ENCODE peak calls at places on chromosomes 16 and 17, in five cellular contexts. E is aorta, F is psoas muscle, G is fibroblast of lung, A is prostate gland. R is an unnamed sample. For H3K36me3, the result is how much of the 10 kb centered on the place peaks cover.

GRCh38 chr16:26051078-26051477 is 359.3 kb downstream of the HS3ST4 start:
- DNase-seq in E (no peak), F (no peak), G (no peak), A (no peak), R (peak)

GRCh38 chr17:28519236-28519635 is 13.1 kb downstream of the FOXN1 start:
- DNase-seq in E (no peak), F (no peak), G (no peak), A (no peak), R (no peak)

GRCh38 chr16:65837431-65837986 is 529.0 kb upstream of the CDH5 start:
- DNase-seq in E (no peak), F (no peak), G (no peak), A (no peak), R (peak)

GRCh38 chr16:60073376-60073775 is 1339.3 kb upstream of the GOT2 start:
- DNase-seq in E (no peak), F (no peak), G (peak), A (no peak), R (no peak)

GRCh38 chr17:34579017-34579946 is at the start of gene TMEM132E:
- DNase-seq in E (peak), F (no peak), G (peak), A (peak), R (no peak)

GRCh38 chr17:72126575-72127486 is 6.0 kb downstream of the SOX9 start:
- DNase-seq in E (no peak), F (no peak), G (peak), A (peak), R (no peak)

GRCh38 chr16:66036775-66037715 is 329.4 kb upstream of the CDH5 start:
- DNase-seq in E (no peak), F (peak), G (peak), A (peak), R (no peak)

GRCh38 chr17:37750768-37751466 is 6.1 kb upstream of the HNF1B start:
- DNase-seq in E (no peak), F (no peak), G (no peak), A (no peak), R (no peak)

GRCh38 chr17:17032131-17032692 is 10.0 kb upstream of the MPRIP start:
- DNase-seq in E (peak), F (peak), G (peak), A (no peak), R (no peak)

GRCh38 chr17:68705331-68706166 is 104.4 kb upstream of the FAM20A start:
- DNase-seq in E (no peak), F (no peak), G (peak), A (no peak), R (no peak)

GRCh38 chr16:72221216-72221995 is 49.5 kb upstream of the PMFBP1 start:
- DNase-seq in E (no peak), F (no peak), G (peak), A (no peak), R (no peak)

GRCh38 chr16:53576228-53576627 is 73.2 kb upstream of the AKTIP start:
- DNase-seq in E (no peak), F (no peak), G (no peak), A (no peak), R (no peak)

GRCh38 chr17:38591759-38592241 is 14.0 kb downstream of the SRCIN1 start:
- DNase-seq in E (no peak), F (no peak), G (no peak), A (no peak), R (no peak)

GRCh38 chr17:79986441-79987186 is 49.1 kb downstream of the TBC1D16 start:
- DNase-seq in E (peak), F (peak), G (peak), A (no peak), R (no peak)

GRCh38 chr17:20243524-20243923 is 223.8 kb downstream of the LGALS9B start:
- DNase-seq in E (no peak), F (no peak), G (no peak), A (no peak), R (no peak)

GRCh38 chr16:86653289-86654006 is 75.1 kb downstream of the FOXL1 start:
- DNase-seq in E (no peak), F (no peak), G (no peak), A (no peak), R (no peak)

GRCh38 chr16:11583889-11584565 is 2.7 kb downstream of the LITAF start:
- DNase-seq in E (peak), F (peak), G (no peak), A (peak), R (no peak)

GRCh38 chr17:53142890-53143289 is 679.8 kb upstream of the KIF2B start:
- DNase-seq in E (no peak), F (no peak), G (peak), A (no peak), R (peak)

GRCh38 chr16:61500851-61501250 is 535.4 kb downstream of the CDH8 start:
- DNase-seq in E (no peak), F (no peak), G (no peak), A (no peak), R (no peak)

GRCh38 chr17:2545393-2545792 is 33.7 kb upstream of the METTL16 start:
- DNase-seq in E (no peak), F (no peak), G (no peak), A (no peak), R (no peak)

GRCh38 chr17:77741109-77741508 is 217.4 kb upstream of the TNRC6C start:
- DNase-seq in E (no peak), F (no peak), G (no peak), A (no peak), R (peak)

GRCh38 chr17:72656114-72656763 is 436.2 kb downstream of the SLC39A11 start:
- DNase-seq in E (no peak), F (no peak), G (no peak), A (no peak), R (no peak)

GRCh38 chr17:15966879-15967248 is 21.9 kb downstream of the ADORA2B start:
- DNase-seq in E (no peak), F (no peak), G (no peak), A (no peak), R (no peak)

GRCh38 chr16:22008215-22009142 is 568 bp downstream of the MOSMO start:
- DNase-seq in E (peak), F (peak), G (no peak), A (no peak), R (no peak)

GRCh38 chr16:4868573-4868972 is 21.3 kb downstream of the UBN1 start:
- DNase-seq in E (no peak), F (no peak), G (no peak), A (no peak), R (no peak)
- H3K36me3 ChIP-seq in E (under half), F (under half), G (under half), A (under half), R (under half)

GRCh38 chr16:70572926-70573270 is 49.3 kb downstream of the SF3B3 start:
- DNase-seq in E (no peak), F (no peak), G (no peak), A (no peak), R (no peak)
- H3K27ac ChIP-seq in E (peak), F (peak), G (peak), A (peak), R (peak)

GRCh38 chr16:89344846-89345577 is 127.5 kb downstream of the ZNF778 start:
- DNase-seq in E (peak), F (peak), G (no peak), A (no peak), R (no peak)
- H3K36me3 ChIP-seq in E (under half), F (under half), G (under half), A (under half), R (under half)

DNA sequence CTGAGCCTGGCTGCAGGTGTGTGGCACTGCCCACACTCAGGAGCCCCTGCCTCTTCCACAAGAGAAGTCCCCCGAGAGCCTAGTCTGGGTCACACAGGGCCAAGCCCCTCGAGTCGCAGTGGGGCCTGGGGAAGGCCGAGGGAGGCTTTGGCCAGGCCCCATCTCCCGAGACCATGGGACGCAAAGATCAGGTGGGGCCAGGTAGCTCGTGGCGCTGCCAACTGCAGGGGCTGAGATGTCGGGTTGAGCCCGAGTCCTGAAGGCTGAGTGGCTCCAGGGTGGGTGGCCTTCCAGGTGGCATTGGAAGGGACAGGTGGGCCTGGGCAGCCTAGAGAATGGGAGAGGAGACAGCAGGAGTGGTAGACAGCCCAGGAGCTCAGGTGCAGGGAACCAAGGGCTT is 6.3 kb downstream of the TRAF7 start:
- DNase-seq in E (no peak), F (no peak), G (no peak), A (no peak), R (no peak)
- H3K27ac ChIP-seq in E (no peak), F (no peak), G (peak), A (no peak), R (no peak)

GRCh38 chr16:30114411-30114810 is 1.1 kb upstream of the GDPD3 start:
- DNase-seq in E (no peak), F (no peak), G (no peak), A (no peak), R (no peak)

GRCh38 chr16:30112197-30113030 is 923 bp downstream of the GDPD3 start:
- DNase-seq in E (peak), F (peak), G (peak), A (no peak), R (peak)

GRCh38 chr16:30115238-30115637 is 1.9 kb upstream of the GDPD3 start:
- DNase-seq in E (no peak), F (no peak), G (no peak), A (no peak), R (no peak)

GRCh38 chr16:30113711-30114333 is 485 bp upstream of the GDPD3 start:
- DNase-seq in E (no peak), F (no peak), G (no peak), A (no peak), R (no peak)

GRCh38 chr16:30113031-30113710 is at the start of gene GDPD3:
- DNase-seq in E (peak), F (no peak), G (peak), A (no peak), R (no peak)
- H3K36me3 ChIP-seq in E (under half), F (under half), G (under half), A (under half), R (under half)

GRCh38 chr16:373848-374615 is 3.7 kb upstream of the MRPL28 start:
- DNase-seq in E (no peak), F (no peak), G (no peak), A (no peak), R (no peak)
- H3K27ac ChIP-seq in E (no peak), F (no peak), G (no peak), A (no peak), R (no peak)